ENCODE peak calls at places on chromosomes 6 and 20, in four cellular contexts. C, M, J and G are unnamed samples.

GRCh38 chr6:33837971-33838665 is 34.3 kb upstream of the MLN start:
- DNase-seq in C (peak), M (no peak), J (no peak), G (no peak)

GRCh38 chr6:8085053-8085511 is 17.3 kb downstream of the EEF1E1 start:
- DNase-seq in C (peak), M (no peak), J (no peak), G (peak)

GRCh38 chr6:170200458-170200891 is 90.4 kb downstream of the DLL1 start:
- DNase-seq in C (no peak), M (no peak), J (no peak), G (peak)

GRCh38 chr20:45370571-45371204 is 7.4 kb downstream of the TP53TG5 start:
- DNase-seq in C (no peak), M (no peak), J (no peak), G (no peak)

GRCh38 chr20:63708301-63709148 is 686 bp downstream of the ZGPAT start:
- DNase-seq in C (no peak), M (no peak), J (peak), G (no peak)

GRCh38 chr20:41395669-41396664 is 29.3 kb upstream of the EMILIN3 start:
- DNase-seq in C (no peak), M (no peak), J (no peak), G (no peak)

GRCh38 chr6:34911822-34912221 is 22.8 kb downstream of the ANKS1A start:
- DNase-seq in C (no peak), M (no peak), J (no peak), G (no peak)

GRCh38 chr6:157198425-157199279 is 124.7 kb downstream of the TMEM242 start:
- DNase-seq in C (no peak), M (no peak), J (no peak), G (no peak)

GRCh38 chr20:47875302-47876025 is 90.2 kb upstream of the SULF2 start:
- DNase-seq in C (no peak), M (no peak), J (no peak), G (peak)

GRCh38 chr6:82397962-82398692 is 34.5 kb downstream of the TPBG start:
- DNase-seq in C (peak), M (no peak), J (no peak), G (peak)

GRCh38 chr6:100366419-100366818 is 98.3 kb downstream of the SIM1 start:
- DNase-seq in C (peak), M (no peak), J (no peak), G (peak)

GRCh38 chr6:157867155-157867559 is 44.1 kb downstream of the SNX9 start:
- DNase-seq in C (peak), M (no peak), J (no peak), G (peak)

GRCh38 chr6:8240316-8240715 is 138.0 kb upstream of the EEF1E1 start:
- DNase-seq in C (no peak), M (no peak), J (no peak), G (no peak)

GRCh38 chr6:100057941-100058340 is 63.9 kb upstream of the MCHR2 start:
- DNase-seq in C (no peak), M (no peak), J (no peak), G (no peak)

GRCh38 chr6:150001295-150001990 is 23.9 kb downstream of the RAET1L start:
- DNase-seq in C (no peak), M (no peak), J (no peak), G (no peak)